ENCODE peak calls at places on chromosomes 3 and 15, in ten cellular contexts. D is BJ; X is right atrium auricular region; V is spleen; B is H9; C is foreskin keratinocyte; W is lower lobe of right lung; A is right lobe of liver; R is CD8-positive, alpha-beta T cell; J is upper lobe of right lung. G is an unnamed sample.

GRCh38 chr3:194687638-194688206 is 2.0 kb downstream of the FAM43A start:
- DNase-seq in W (peak; percentile 86), R (peak; percentile 66), V (peak; percentile 95), X (peak; percentile 82), J (peak; percentile 89), B (peak; percentile 94), C (peak; percentile 54), D (no peak), A (peak; percentile 80), G (no peak)

GRCh38 chr3:73073091-73073707 is 11.7 kb downstream of the EBLN2 start:
- DNase-seq in R (no peak), W (no peak), A (no peak), V (no peak), D (no peak), X (no peak), J (no peak), B (no peak), C (no peak), G (no peak)

GRCh38 chr15:96066852-96067490 is 263.5 kb upstream of the NR2F2 start:
- DNase-seq in D (no peak), B (no peak), R (no peak), V (no peak), W (no peak), X (no peak), A (no peak), C (no peak), J (no peak), G (no peak)

GRCh38 chr3:114674041-114674440 is 380.2 kb downstream of the TIGIT start:
- DNase-seq in C (no peak), D (no peak), J (no peak), W (no peak), V (no peak), B (no peak), R (no peak), A (no peak), X (no peak), G (no peak)

GRCh38 chr3:128319107-128319506 is 147.6 kb downstream of the DNAJB8 start:
- DNase-seq in A (no peak), R (no peak), C (no peak), D (no peak), W (no peak), V (no peak), X (no peak), B (no peak), J (no peak), G (no peak)

GRCh38 chr3:22900296-22900695 is 302.8 kb upstream of the UBE2E2 start:
- DNase-seq in C (no peak), J (no peak), D (no peak), W (no peak), B (no peak), V (no peak), R (no peak), A (no peak), X (no peak), G (no peak)

GRCh38 chr15:82799183-82799841 is 6.6 kb downstream of the FSD2 start:
- DNase-seq in W (no peak), A (no peak), C (no peak), X (no peak), V (no peak), D (no peak), B (no peak), J (no peak), R (no peak), G (no peak)

GRCh38 chr3:147943265-147943945 is 534.2 kb downstream of the ZIC1 start:
- DNase-seq in J (no peak), X (no peak), C (peak; percentile 55), V (no peak), R (no peak), W (no peak), D (peak; percentile 89), B (no peak), A (no peak), G (peak; percentile 51)

GRCh38 chr3:149555941-149556340 is 81.4 kb downstream of the TM4SF4 start:
- DNase-seq in A (no peak), V (no peak), X (no peak), R (no peak), B (no peak), J (no peak), W (no peak), C (no peak), D (no peak), G (no peak)

GRCh38 chr15:73632670-73633058 is 525 bp downstream of the NPTN start:
- DNase-seq in W (peak; percentile 66), B (no peak), J (no peak), D (no peak), V (peak; percentile 92), A (peak; percentile 71), C (no peak), X (no peak), R (peak; percentile 4), G (no peak)

GRCh38 chr3:39166134-39166710 is 12.8 kb upstream of the CSRNP1 start:
- DNase-seq in D (peak; percentile 87), R (no peak), W (no peak), A (no peak), C (peak; percentile 95), X (no peak), B (no peak), J (no peak), V (no peak), G (no peak)

GRCh38 chr3:124745756-124746155 is 15.5 kb downstream of the UMPS start:
- DNase-seq in D (no peak), W (no peak), A (no peak), J (no peak), R (no peak), V (no peak), B (no peak), C (no peak), X (no peak), G (no peak)

GRCh38 chr3:129616713-129617112 is 10.2 kb upstream of the PLXND1 start:
- DNase-seq in A (no peak), R (no peak), J (no peak), B (no peak), X (no peak), D (peak; percentile 19), W (peak; percentile 53), C (no peak), V (no peak), G (no peak)

GRCh38 chr3:60582285-60582684 is 669.0 kb downstream of the FHIT start:
- DNase-seq in V (no peak), A (no peak), B (no peak), W (no peak), J (no peak), D (no peak), C (no peak), X (no peak), R (no peak), G (no peak)
- TF ChIP-seq CTCF in V (no peak), A (peak; percentile 56), B (peak; percentile 60), W (peak; percentile 34), J (peak; percentile 38), D (no peak), C (peak; percentile 39), X (peak; percentile 46), R (no peak), G (no peak)

GRCh38 chr3:164194842-164195241 is 883.5 kb downstream of the SI start:
- DNase-seq in J (no peak), C (no peak), A (no peak), W (no peak), B (no peak), X (no peak), D (no peak), V (no peak), R (no peak), G (no peak)
- TF ChIP-seq CTCF in J (no peak), C (no peak), A (no peak), W (no peak), B (peak; percentile 64), X (no peak), D (no peak), V (no peak), R (no peak), G (no peak)

DNA sequence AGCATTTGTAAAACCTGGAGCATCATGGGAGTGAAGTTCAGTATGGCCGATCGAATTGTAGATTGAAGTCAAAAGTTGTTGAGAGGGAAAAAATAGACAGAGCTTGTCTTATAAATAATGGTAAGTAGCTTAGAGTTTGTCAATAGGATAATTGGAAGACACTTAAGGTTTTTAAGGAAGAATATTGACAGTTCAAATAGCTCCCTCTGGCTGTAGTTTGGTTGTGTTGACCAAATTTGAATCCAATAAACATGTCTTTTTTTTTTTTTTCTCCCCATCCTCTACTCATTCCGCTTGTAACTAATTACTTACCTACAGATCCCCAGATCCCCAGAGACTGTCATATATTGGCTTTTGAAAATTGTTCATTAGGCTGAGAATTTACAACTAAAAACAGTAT is 677.0 kb downstream of the AGBL1 start:
- DNase-seq in V (no peak), W (no peak), A (no peak), R (no peak), C (no peak), X (no peak), B (no peak), J (no peak), D (no peak), G (no peak)
- TF ChIP-seq CTCF in V (no peak), W (no peak), A (no peak), R (no peak), C (peak; percentile 30), X (no peak), B (peak; percentile 55), J (no peak), D (no peak), G (peak; percentile 9)

GRCh38 chr15:99721104-99721778 is 12.0 kb downstream of the LYSMD4 start:
- DNase-seq in X (no peak), J (no peak), V (no peak), B (no peak), A (no peak), D (no peak), W (no peak), C (no peak), R (no peak), G (no peak)
- TF ChIP-seq CTCF in X (no peak), J (no peak), V (no peak), B (no peak), A (no peak), D (no peak), W (no peak), C (no peak), R (no peak), G (no peak)

DNA sequence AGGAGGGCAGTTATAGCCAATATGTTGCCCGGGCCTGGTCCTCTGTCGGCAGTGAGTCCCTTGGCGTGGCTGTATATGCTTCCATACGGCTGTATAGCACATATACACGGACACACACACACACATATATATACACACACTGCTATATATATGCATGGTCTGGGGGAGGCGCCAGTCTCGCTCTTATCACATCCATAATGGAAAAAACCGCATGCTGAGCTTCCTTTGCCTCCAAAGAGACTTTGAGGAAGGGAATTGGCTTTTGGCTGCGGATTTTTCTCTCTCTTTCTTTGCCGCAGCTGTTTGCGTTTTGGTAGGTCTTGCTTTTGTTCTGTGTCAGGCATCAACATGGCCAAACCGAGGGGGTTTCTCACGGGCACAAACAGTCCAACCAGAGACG is 11.3 kb upstream of the TMEM115 start:
- DNase-seq in B (no peak), W (no peak), C (no peak), R (no peak), X (no peak), V (no peak), D (no peak), A (no peak), J (no peak), G (no peak)
- TF ChIP-seq CTCF in B (peak; percentile 36), W (no peak), C (peak; percentile 57), R (no peak), X (no peak), V (no peak), D (no peak), A (no peak), J (no peak), G (no peak)

G was measured in RWPE1.